ENCODE peak calls at places on chromosomes 11 and 22, in eight cellular contexts. I, Y, P, V, M, N, D and B are unnamed samples.

GRCh38 chr11:108115495-108116140 is 5.7 kb upstream of the ACAT1 start:
- DNase-seq in I (peak), Y (peak), P (no peak), V (peak), M (peak), N (peak), D (peak), B (peak)

GRCh38 chr11:61814242-61814957 is 2.4 kb downstream of the FADS1 start:
- DNase-seq in I (no peak), Y (peak), P (peak), V (peak), M (peak), N (peak), D (peak), B (peak)

GRCh38 chr11:25159341-25159740 is 662.5 kb downstream of the LUZP2 start:
- DNase-seq in I (peak), Y (no peak), P (no peak), V (peak), M (peak), N (no peak), D (no peak), B (no peak)

GRCh38 chr11:132858203-132858602 is 674.1 kb downstream of the OPCML start:
- DNase-seq in I (peak), Y (peak), P (no peak), V (peak), M (peak), N (peak), D (no peak), B (no peak)

GRCh38 chr22:29478326-29479276 is 1.4 kb upstream of the NEFH start:
- DNase-seq in I (no peak), Y (no peak), P (no peak), V (no peak), M (peak), N (peak), D (no peak), B (no peak)

GRCh38 chr11:6745018-6745417 is 26.8 kb downstream of the OR2AG2 start:
- DNase-seq in I (no peak), Y (no peak), P (no peak), V (no peak), M (no peak), N (no peak), D (no peak), B (no peak)

GRCh38 chr11:62804310-62805043 is 763 bp downstream of the NXF1 start:
- DNase-seq in I (peak), Y (peak), P (no peak), V (peak), M (peak), N (no peak), D (no peak), B (no peak)

GRCh38 chr11:94449437-94449836 is 44.2 kb downstream of the MRE11 start:
- DNase-seq in I (peak), Y (peak), P (no peak), V (peak), M (peak), N (no peak), D (no peak), B (no peak)

GRCh38 chr11:8229299-8230177 is 34.1 kb downstream of the LMO1 start:
- DNase-seq in I (no peak), Y (peak), P (no peak), V (peak), M (peak), N (no peak), D (no peak), B (no peak)

GRCh38 chr11:61957028-61957770 is 7.0 kb downstream of the BEST1 start:
- DNase-seq in I (no peak), Y (no peak), P (no peak), V (no peak), M (no peak), N (no peak), D (peak), B (peak)

GRCh38 chr11:132653237-132653636 is 879.1 kb downstream of the OPCML start:
- DNase-seq in I (no peak), Y (no peak), P (no peak), V (no peak), M (no peak), N (no peak), D (no peak), B (no peak)

GRCh38 chr11:72141066-72141465 is 5.5 kb downstream of the FOLR3 start:
- DNase-seq in I (peak), Y (peak), P (no peak), V (peak), M (peak), N (no peak), D (no peak), B (no peak)

GRCh38 chr11:35518766-35519165 is 6.7 kb downstream of the PAMR1 start:
- DNase-seq in I (no peak), Y (no peak), P (no peak), V (peak), M (peak), N (no peak), D (no peak), B (no peak)

GRCh38 chr11:3037041-3037944 is 19.9 kb downstream of the CARS1 start:
- DNase-seq in I (peak), Y (peak), P (peak), V (peak), M (peak), N (peak), D (peak), B (peak)

GRCh38 chr11:123594921-123595320 is 59.5 kb downstream of the SCN3B start:
- DNase-seq in I (no peak), Y (no peak), P (no peak), V (no peak), M (no peak), N (no peak), D (no peak), B (no peak)

GRCh38 chr11:71498091-71498490 is 29.0 kb upstream of the KRTAP5-7 start:
- DNase-seq in I (no peak), Y (no peak), P (no peak), V (no peak), M (no peak), N (no peak), D (no peak), B (peak)

GRCh38 chr11:123180166-123180565 is 14.9 kb downstream of the CLMP start:
- DNase-seq in I (peak), Y (peak), P (no peak), V (peak), M (peak), N (no peak), D (no peak), B (no peak)

GRCh38 chr11:709109-709997 is 3.3 kb downstream of the EPS8L2 start:
- DNase-seq in I (no peak), Y (no peak), P (no peak), V (no peak), M (no peak), N (no peak), D (no peak), B (no peak)

GRCh38 chr22:30262917-30263741 is 3.5 kb downstream of the OSM start:
- DNase-seq in I (peak), Y (no peak), P (no peak), V (peak), M (peak), N (peak), D (peak), B (peak)

GRCh38 chr11:116826751-116827431 is 2.8 kb upstream of the APOC3 start:
- DNase-seq in I (no peak), Y (no peak), P (no peak), V (no peak), M (peak), N (no peak), D (no peak), B (no peak)

GRCh38 chr11:120467627-120468026 is 43.9 kb upstream of the GRIK4 start:
- DNase-seq in I (peak), Y (peak), P (no peak), V (peak), M (no peak), N (no peak), D (no peak), B (no peak)

GRCh38 chr11:63917685-63918523 is 940 bp upstream of the RCOR2 start:
- DNase-seq in I (no peak), Y (no peak), P (peak), V (no peak), M (peak), N (peak), D (peak), B (peak)

GRCh38 chr11:72160319-72160718 is 24.8 kb downstream of the FOLR3 start:
- DNase-seq in I (peak), Y (no peak), P (no peak), V (no peak), M (no peak), N (no peak), D (no peak), B (no peak)

GRCh38 chr22:39351689-39352214 is 2.0 kb downstream of the SYNGR1 start:
- DNase-seq in I (peak), Y (peak), P (no peak), V (peak), M (no peak), N (peak), D (no peak), B (no peak)

GRCh38 chr22:38941488-38941987 is 15.9 kb upstream of the APOBEC3A start:
- DNase-seq in I (no peak), Y (no peak), P (no peak), V (peak), M (no peak), N (no peak), D (peak), B (no peak)

GRCh38 chr11:73184953-73185671 is 33.0 kb upstream of the P2RY2 start:
- DNase-seq in I (peak), Y (peak), P (peak), V (peak), M (peak), N (peak), D (peak), B (no peak)

GRCh38 chr11:32851251-32851650 is 21.5 kb downstream of the PRRG4 start:
- DNase-seq in I (no peak), Y (no peak), P (no peak), V (no peak), M (no peak), N (no peak), D (no peak), B (no peak)

GRCh38 chr22:31135706-31136105 is 4.6 kb downstream of the PLA2G3 start:
- DNase-seq in I (no peak), Y (no peak), P (no peak), V (no peak), M (no peak), N (no peak), D (no peak), B (no peak)

GRCh38 chr11:3877252-3878035 is 22.0 kb downstream of the STIM1 start:
- DNase-seq in I (no peak), Y (peak), P (no peak), V (no peak), M (no peak), N (no peak), D (no peak), B (no peak)

DNA sequence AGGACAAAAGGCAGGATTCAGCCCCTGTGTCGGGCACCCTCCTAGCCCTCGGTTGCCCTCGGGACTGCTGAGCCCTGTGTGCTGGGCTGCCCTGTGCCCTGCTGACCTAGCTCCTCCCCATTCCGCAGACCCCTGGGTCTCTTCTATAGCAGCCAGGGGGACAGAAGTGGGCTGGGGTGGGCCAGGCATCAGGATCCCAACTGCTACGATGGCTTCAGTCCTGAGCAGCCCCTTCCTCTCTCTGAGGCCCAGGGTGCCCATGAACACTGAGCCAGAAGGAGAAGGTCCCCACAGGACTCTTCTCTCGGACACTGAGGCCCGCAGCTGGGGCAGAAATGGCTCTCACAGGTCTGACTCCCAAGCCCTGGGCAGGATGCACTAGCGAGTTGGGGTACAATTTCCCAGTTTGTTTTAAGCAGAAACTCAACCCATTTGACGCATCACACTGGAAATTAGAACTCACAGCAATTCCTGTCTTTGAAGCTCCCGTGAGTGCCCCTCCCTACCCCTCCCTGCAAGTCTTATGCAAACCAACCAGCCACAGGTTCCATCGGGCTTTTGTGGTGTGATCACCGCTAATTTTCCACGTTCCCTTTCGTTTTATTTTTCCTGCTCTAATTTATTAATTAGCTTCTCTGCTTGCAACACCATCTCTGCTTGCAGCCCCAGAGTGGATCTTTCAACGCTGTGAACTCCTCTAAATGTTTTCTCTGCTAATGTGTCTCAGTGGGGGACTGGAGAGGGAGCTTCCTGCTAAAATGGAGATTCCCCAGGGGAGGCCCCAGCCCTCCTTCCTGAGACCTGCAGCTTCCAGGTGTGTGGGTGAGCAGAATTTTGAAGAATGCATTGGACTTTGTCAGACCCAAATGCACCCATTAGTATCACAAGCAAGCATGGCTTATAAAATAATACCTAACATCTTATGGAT is 56.7 kb downstream of the PHF21B start:
- DNase-seq in I (no peak), Y (no peak), P (no peak), V (no peak), M (no peak), N (peak), D (no peak), B (no peak)
- H3K27ac ChIP-seq in I (no peak), Y (no peak), P (no peak), V (no peak), M (no peak), N (no peak), D (no peak), B (no peak)

DNA sequence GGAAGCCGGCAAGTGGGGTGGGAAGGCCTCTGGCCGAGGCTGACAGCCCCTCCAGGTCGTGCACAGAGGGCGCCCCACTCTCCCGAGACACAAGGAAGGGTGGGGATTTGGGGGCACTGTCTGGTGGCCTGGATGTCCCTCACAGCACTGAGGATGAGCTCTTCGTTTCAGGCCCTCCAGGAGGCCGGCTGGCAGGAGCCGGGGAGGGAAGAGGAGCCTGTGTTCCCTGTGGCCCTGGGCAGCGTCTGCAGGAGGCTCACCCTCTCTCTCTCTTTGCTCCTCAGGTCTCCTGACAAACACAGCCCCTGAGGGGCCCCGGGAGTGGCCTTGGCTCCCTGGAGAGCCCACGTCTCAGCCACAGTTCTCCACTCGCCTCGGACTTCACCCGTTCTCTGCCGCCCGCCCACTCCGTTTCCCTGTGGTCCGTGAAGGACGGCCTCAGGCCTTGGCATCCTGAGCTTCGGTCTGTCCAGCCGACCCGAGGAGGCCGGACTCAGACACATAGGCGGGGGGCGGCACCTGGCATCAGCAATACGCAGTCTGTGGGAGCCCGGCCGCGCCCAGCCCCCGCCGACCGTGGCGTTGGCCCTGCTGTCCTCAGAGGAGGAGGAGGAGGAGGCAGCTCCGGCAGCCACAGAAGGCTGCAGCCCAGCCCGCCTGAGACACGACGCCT is 1078.0 kb downstream of the BRD1 start:
- DNase-seq in I (no peak), Y (no peak), P (no peak), V (no peak), M (no peak), N (peak), D (no peak), B (no peak)
- H3K27ac ChIP-seq in I (no peak), Y (no peak), P (no peak), V (no peak), M (no peak), N (no peak), D (no peak), B (no peak)

DNA sequence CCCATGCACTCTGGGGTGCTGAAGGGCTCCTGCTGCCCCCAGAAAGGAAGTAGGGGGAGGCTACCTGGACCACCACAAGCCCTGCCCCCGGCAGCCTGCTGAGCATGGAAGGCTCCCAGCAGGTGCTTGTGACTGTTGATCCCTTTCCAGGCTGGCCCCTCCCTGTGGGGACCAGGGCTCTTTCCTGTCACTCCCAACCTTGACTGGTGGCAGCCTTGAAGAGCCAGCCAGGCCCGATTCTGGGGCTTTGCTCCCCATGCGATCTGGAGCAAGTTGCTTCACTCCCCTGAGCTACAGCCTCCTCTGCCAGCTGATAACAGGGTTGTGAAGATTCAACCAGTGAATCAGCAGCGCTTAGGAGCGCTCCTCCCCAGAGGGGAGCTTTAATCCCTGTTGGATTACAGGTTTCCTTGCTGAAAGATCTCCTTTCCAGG is 4.6 kb upstream of the CST6 start:
- DNase-seq in I (no peak), Y (no peak), P (no peak), V (no peak), M (peak), N (peak), D (no peak), B (no peak)
- H3K27ac ChIP-seq in I (no peak), Y (no peak), P (peak), V (no peak), M (no peak), N (no peak), D (no peak), B (peak)

GRCh38 chr22:46620588-46621242 is 529 bp downstream of the GRAMD4 start:
- DNase-seq in I (no peak), Y (no peak), P (no peak), V (no peak), M (no peak), N (no peak), D (no peak), B (no peak)
- H3K27ac ChIP-seq in I (no peak), Y (no peak), P (no peak), V (no peak), M (no peak), N (no peak), D (no peak), B (no peak)

GRCh38 chr11:127791844-127792243 is 791.3 kb upstream of the KIRREL3 start:
- DNase-seq in I (no peak), Y (no peak), P (no peak), V (no peak), M (no peak), N (peak), D (no peak), B (no peak)
- H3K27ac ChIP-seq in I (no peak), Y (no peak), P (no peak), V (no peak), M (no peak), N (no peak), D (no peak), B (no peak)

GRCh38 chr22:42676059-42676607 is 26.9 kb upstream of the CYB5R3 start:
- DNase-seq in I (peak), Y (peak), P (no peak), V (no peak), M (peak), N (no peak), D (no peak), B (no peak)
- H3K27ac ChIP-seq in I (peak), Y (no peak), P (no peak), V (no peak), M (no peak), N (no peak), D (peak), B (peak)

DNA sequence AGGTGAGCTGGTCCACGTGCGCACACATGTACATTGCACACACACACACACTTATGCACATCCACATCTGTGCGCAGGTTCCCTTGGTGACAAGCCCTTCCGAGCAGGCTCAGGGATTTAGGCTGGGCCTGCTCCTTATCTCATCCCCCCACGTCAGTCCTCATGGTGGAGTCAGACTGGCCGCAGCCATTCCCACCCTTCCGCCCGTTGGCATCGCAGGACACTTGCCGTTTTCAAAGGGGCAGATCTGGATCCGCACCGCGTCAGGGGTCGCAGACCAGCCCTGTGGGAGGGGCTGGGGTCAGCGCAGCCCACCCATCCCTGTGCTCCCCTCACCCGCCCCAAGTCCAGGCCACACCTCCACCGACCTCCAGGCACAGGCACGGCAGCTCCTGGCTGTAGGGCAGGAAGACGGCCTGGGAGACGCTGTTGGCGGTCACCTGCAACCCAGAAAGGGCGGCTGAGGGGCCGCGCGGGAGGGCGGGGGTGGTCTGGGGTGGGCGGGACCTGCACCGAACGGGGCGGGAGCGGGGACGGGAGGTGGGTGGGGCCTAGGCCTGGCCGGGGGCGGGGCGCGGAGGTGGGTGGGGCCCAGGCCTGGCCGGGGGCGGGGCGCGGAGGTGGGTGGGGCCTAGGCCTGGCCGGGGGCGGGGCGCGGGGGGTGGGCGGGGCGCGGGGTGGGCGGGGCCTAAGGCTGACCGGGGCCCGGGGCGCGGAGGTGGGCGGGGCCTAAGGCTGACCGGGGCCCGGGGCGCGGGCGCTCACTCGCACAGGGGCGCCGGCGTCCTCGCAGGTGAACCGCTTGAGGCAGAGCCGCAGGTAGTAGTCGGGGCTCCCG is 13.3 kb downstream of the IL17REL start:
- DNase-seq in I (no peak), Y (no peak), P (no peak), V (no peak), M (no peak), N (peak), D (peak), B (no peak)
- H3K27ac ChIP-seq in I (no peak), Y (no peak), P (no peak), V (no peak), M (no peak), N (no peak), D (no peak), B (no peak)

DNA sequence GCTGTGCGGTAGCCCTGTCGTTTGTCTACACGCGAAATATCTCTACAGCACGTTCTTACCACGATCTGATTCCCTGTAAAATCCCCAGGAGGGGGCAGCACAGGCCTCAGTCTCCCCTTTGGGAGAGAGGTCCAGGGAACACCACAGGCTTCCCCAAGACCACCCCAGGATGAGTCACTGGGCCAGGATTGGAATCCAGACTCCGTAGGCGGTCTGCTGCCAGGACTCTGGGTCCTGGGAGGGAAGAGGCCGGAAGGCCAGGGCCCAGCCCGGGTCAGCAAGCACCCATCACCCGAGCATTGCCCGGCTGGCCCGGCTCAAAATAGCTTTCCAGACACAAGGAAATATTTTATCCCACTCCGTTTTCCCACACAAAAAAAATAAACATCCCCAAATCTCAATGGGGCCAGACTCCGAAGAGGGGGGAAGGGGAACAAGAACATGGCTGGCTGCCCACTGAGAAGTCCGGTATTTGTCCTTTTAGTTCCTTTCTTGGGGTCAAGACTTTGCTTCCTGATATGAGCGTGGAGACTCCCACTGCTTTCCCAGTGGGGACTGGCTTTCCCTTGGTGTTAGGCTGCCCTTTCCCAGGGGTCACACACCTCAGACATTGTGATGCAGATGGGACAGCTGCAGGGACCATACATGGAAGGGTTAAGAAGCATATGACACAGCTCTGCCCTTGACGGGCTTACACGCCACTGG is 91.3 kb downstream of the LRRC32 start:
- DNase-seq in I (no peak), Y (no peak), P (no peak), V (no peak), M (peak), N (peak), D (peak), B (no peak)
- H3K27ac ChIP-seq in I (no peak), Y (no peak), P (no peak), V (peak), M (no peak), N (no peak), D (peak), B (peak)